ENCODE peak calls at places on chromosomes 3 and 15, in five cellular contexts. One of them, this sample, is unnamed.

GRCh38 chr3:126424039-126424717 is 29.5 kb downstream of the CFAP100 start:
- DNase-seq in esophagus muscularis mucosa: no peak
- DNase-seq in stomach: peak
- DNase-seq in transverse colon: no peak
- DNase-seq in ovary: no peak
- DNase-seq in this sample: peak

GRCh38 chr3:42535981-42536784 is 33.7 kb downstream of the VIPR1 start:
- DNase-seq in stomach: peak
- DNase-seq in esophagus muscularis mucosa: no peak
- DNase-seq in transverse colon: peak
- DNase-seq in ovary: no peak
- DNase-seq in this sample: no peak

GRCh38 chr3:10968390-10968789 is 24.2 kb upstream of the SLC6A1 start:
- DNase-seq in stomach: no peak
- DNase-seq in ovary: no peak
- DNase-seq in esophagus muscularis mucosa: no peak
- DNase-seq in transverse colon: no peak
- DNase-seq in this sample: no peak

GRCh38 chr3:121995190-121996137 is 26.6 kb downstream of the ILDR1 start:
- DNase-seq in stomach: peak
- DNase-seq in transverse colon: peak
- DNase-seq in esophagus muscularis mucosa: no peak
- DNase-seq in ovary: no peak
- DNase-seq in this sample: no peak

GRCh38 chr3:183698318-183698731 is 728 bp downstream of the YEATS2 start:
- DNase-seq in transverse colon: peak
- DNase-seq in stomach: no peak
- DNase-seq in esophagus muscularis mucosa: no peak
- DNase-seq in ovary: peak
- DNase-seq in this sample: peak

GRCh38 chr15:29222129-29222853 is 47.3 kb downstream of the NSMCE3 start:
- DNase-seq in esophagus muscularis mucosa: no peak
- DNase-seq in stomach: no peak
- DNase-seq in ovary: no peak
- DNase-seq in transverse colon: no peak
- DNase-seq in this sample: no peak

GRCh38 chr3:155791190-155791589 is 14.9 kb downstream of the C3orf33 start:
- DNase-seq in ovary: no peak
- DNase-seq in transverse colon: no peak
- DNase-seq in esophagus muscularis mucosa: no peak
- DNase-seq in stomach: no peak
- DNase-seq in this sample: no peak

GRCh38 chr15:99174989-99175388 is 70.1 kb downstream of the SYNM start:
- DNase-seq in transverse colon: no peak
- DNase-seq in stomach: no peak
- DNase-seq in ovary: no peak
- DNase-seq in esophagus muscularis mucosa: no peak
- DNase-seq in this sample: no peak

GRCh38 chr3:29764059-29764458 is 483.2 kb downstream of the RBMS3 start:
- DNase-seq in transverse colon: no peak
- DNase-seq in esophagus muscularis mucosa: no peak
- DNase-seq in ovary: no peak
- DNase-seq in stomach: no peak
- DNase-seq in this sample: no peak

GRCh38 chr15:99423186-99424130 is 142.3 kb upstream of the MEF2A start:
- DNase-seq in ovary: peak
- DNase-seq in transverse colon: no peak
- DNase-seq in esophagus muscularis mucosa: no peak
- DNase-seq in stomach: no peak
- DNase-seq in this sample: peak

GRCh38 chr3:85939026-85939616 is 980.3 kb downstream of the CADM2 start:
- DNase-seq in transverse colon: no peak
- DNase-seq in stomach: no peak
- DNase-seq in esophagus muscularis mucosa: no peak
- DNase-seq in ovary: no peak
- DNase-seq in this sample: no peak

GRCh38 chr3:124760601-124761000 is 30.3 kb downstream of the UMPS start:
- DNase-seq in ovary: no peak
- DNase-seq in esophagus muscularis mucosa: no peak
- DNase-seq in stomach: no peak
- DNase-seq in transverse colon: no peak
- DNase-seq in this sample: no peak

GRCh38 chr15:48823237-48823636 is 12.4 kb upstream of the CEP152 start:
- DNase-seq in esophagus muscularis mucosa: no peak
- DNase-seq in ovary: no peak
- DNase-seq in transverse colon: no peak
- DNase-seq in stomach: no peak
- DNase-seq in this sample: no peak

GRCh38 chr3:89113887-89114840 is 6.7 kb downstream of the EPHA3 start:
- DNase-seq in stomach: peak
- DNase-seq in ovary: peak
- DNase-seq in transverse colon: peak
- DNase-seq in esophagus muscularis mucosa: no peak
- DNase-seq in this sample: peak

GRCh38 chr3:157438371-157438735 is 1.7 kb downstream of the PTX3 start:
- DNase-seq in transverse colon: no peak
- DNase-seq in stomach: no peak
- DNase-seq in esophagus muscularis mucosa: no peak
- DNase-seq in ovary: no peak
- DNase-seq in this sample: no peak

GRCh38 chr3:32897981-32898623 is 53.3 kb upstream of the CCR4 start:
- DNase-seq in transverse colon: no peak
- DNase-seq in esophagus muscularis mucosa: no peak
- DNase-seq in ovary: no peak
- DNase-seq in stomach: no peak
- DNase-seq in this sample: no peak

DNA sequence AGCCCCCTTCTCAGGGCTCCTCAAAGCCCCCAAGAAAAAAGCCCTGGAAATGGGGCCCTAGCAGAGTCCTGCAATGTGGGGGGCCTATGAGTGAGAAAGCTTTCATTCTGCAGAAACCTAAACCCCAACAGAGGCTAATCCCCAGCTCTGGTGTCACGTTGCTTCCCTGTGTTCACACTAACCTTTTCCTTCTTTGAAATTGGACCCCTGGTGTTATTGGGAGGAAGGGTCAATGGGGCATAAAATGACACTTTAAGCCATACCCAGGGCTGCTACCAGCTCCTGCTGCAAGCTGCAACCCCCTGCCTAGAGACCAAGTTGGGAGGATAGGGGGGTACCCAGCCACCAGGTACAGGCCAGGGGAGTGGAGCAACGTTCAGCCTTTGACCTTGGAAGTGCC is 2.1 kb downstream of the CYP1A2 start:
- DNase-seq in transverse colon: no peak
- DNase-seq in esophagus muscularis mucosa: no peak
- DNase-seq in ovary: no peak
- DNase-seq in stomach: no peak
- DNase-seq in this sample: no peak
- TF ChIP-seq EP300 in transverse colon: no peak
- TF ChIP-seq EP300 in esophagus muscularis mucosa: no peak
- TF ChIP-seq EP300 in ovary: no peak
- TF ChIP-seq EP300 in stomach: no peak
- TF ChIP-seq EP300 in this sample: no peak

GRCh38 chr3:191237045-191237882 is 38.2 kb downstream of the OSTN start:
- DNase-seq in esophagus muscularis mucosa: no peak
- DNase-seq in ovary: no peak
- DNase-seq in stomach: no peak
- DNase-seq in transverse colon: no peak
- DNase-seq in this sample: no peak

GRCh38 chr3:191236635-191237034 is 37.6 kb downstream of the OSTN start:
- DNase-seq in transverse colon: no peak
- DNase-seq in ovary: no peak
- DNase-seq in esophagus muscularis mucosa: no peak
- DNase-seq in stomach: no peak
- DNase-seq in this sample: no peak

GRCh38 chr3:191240432-191240831 is 41.4 kb downstream of the OSTN start:
- DNase-seq in transverse colon: no peak
- DNase-seq in esophagus muscularis mucosa: no peak
- DNase-seq in stomach: no peak
- DNase-seq in ovary: no peak
- DNase-seq in this sample: no peak

GRCh38 chr3:191239439-191240035 is 40.5 kb downstream of the OSTN start:
- DNase-seq in ovary: no peak
- DNase-seq in transverse colon: no peak
- DNase-seq in stomach: no peak
- DNase-seq in esophagus muscularis mucosa: no peak
- DNase-seq in this sample: no peak

GRCh38 chr3:191238321-191238817 is 39.3 kb downstream of the OSTN start:
- DNase-seq in transverse colon: no peak
- DNase-seq in stomach: no peak
- DNase-seq in ovary: no peak
- DNase-seq in esophagus muscularis mucosa: no peak
- DNase-seq in this sample: no peak
- H3K4me3 ChIP-seq in transverse colon: no peak
- H3K4me3 ChIP-seq in stomach: no peak
- H3K4me3 ChIP-seq in ovary: no peak
- H3K4me3 ChIP-seq in esophagus muscularis mucosa: no peak
- H3K4me3 ChIP-seq in this sample: no peak

DNA sequence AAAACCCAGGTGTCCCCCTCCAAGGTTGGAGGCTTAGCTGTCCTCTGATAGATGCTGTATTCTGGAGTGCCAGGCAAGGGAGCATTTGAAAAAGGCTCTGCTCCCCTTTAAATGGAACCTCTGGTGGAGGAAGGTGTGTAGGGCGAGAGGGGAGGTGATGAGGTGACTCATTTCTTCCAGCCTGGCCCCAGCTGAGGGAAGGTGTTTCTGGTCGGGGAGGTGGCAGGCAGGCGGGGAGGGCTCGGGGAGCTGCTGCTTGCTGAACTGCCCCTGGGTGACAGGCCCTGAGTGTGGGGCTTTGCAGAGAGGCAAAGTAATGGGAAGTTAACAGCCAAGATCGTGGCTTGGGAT is 18.8 kb downstream of the PSTPIP1 start:
- DNase-seq in transverse colon: peak
- DNase-seq in esophagus muscularis mucosa: no peak
- DNase-seq in ovary: no peak
- DNase-seq in stomach: peak
- DNase-seq in this sample: no peak
- TF ChIP-seq EP300 in transverse colon: no peak
- TF ChIP-seq EP300 in esophagus muscularis mucosa: no peak
- TF ChIP-seq EP300 in ovary: no peak
- TF ChIP-seq EP300 in stomach: no peak
- TF ChIP-seq EP300 in this sample: no peak

GRCh38 chr15:77632760-77633133 is at the start of gene LINGO1:
- DNase-seq in esophagus muscularis mucosa: no peak
- DNase-seq in ovary: peak
- DNase-seq in transverse colon: no peak
- DNase-seq in stomach: no peak
- DNase-seq in this sample: no peak

GRCh38 chr15:77633134-77633912 is 611 bp upstream of the LINGO1 start:
- DNase-seq in ovary: peak
- DNase-seq in stomach: peak
- DNase-seq in transverse colon: peak
- DNase-seq in esophagus muscularis mucosa: peak
- DNase-seq in this sample: peak

GRCh38 chr15:77636209-77636608 is 3.5 kb upstream of the LINGO1 start:
- DNase-seq in stomach: no peak
- DNase-seq in transverse colon: no peak
- DNase-seq in ovary: no peak
- DNase-seq in esophagus muscularis mucosa: no peak
- DNase-seq in this sample: no peak

GRCh38 chr15:77633913-77634265 is 1.2 kb upstream of the LINGO1 start:
- DNase-seq in ovary: no peak
- DNase-seq in transverse colon: no peak
- DNase-seq in stomach: no peak
- DNase-seq in esophagus muscularis mucosa: no peak
- DNase-seq in this sample: no peak

GRCh38 chr15:77634266-77634962 is 1.7 kb upstream of the LINGO1 start:
- DNase-seq in esophagus muscularis mucosa: no peak
- DNase-seq in stomach: peak
- DNase-seq in ovary: peak
- DNase-seq in transverse colon: peak
- DNase-seq in this sample: peak
- H3K4me3 ChIP-seq in esophagus muscularis mucosa: no peak
- H3K4me3 ChIP-seq in stomach: peak
- H3K4me3 ChIP-seq in ovary: no peak
- H3K4me3 ChIP-seq in transverse colon: peak
- H3K4me3 ChIP-seq in this sample: no peak

GRCh38 chr3:72100626-72101187 is 315.8 kb upstream of the PROK2 start:
- DNase-seq in stomach: peak
- DNase-seq in transverse colon: peak
- DNase-seq in ovary: peak
- DNase-seq in esophagus muscularis mucosa: peak
- DNase-seq in this sample: peak
- TF ChIP-seq EP300 in stomach: no peak
- TF ChIP-seq EP300 in transverse colon: no peak
- TF ChIP-seq EP300 in ovary: no peak
- TF ChIP-seq EP300 in esophagus muscularis mucosa: no peak
- TF ChIP-seq EP300 in this sample: no peak

GRCh38 chr15:25852027-25852426 is 11.1 kb downstream of the ATP10A start:
- DNase-seq in ovary: no peak
- DNase-seq in stomach: no peak
- DNase-seq in esophagus muscularis mucosa: no peak
- DNase-seq in transverse colon: no peak
- DNase-seq in this sample: no peak

GRCh38 chr15:25850154-25851111 is 12.7 kb downstream of the ATP10A start:
- DNase-seq in esophagus muscularis mucosa: peak
- DNase-seq in stomach: peak
- DNase-seq in transverse colon: peak
- DNase-seq in ovary: peak
- DNase-seq in this sample: peak

GRCh38 chr15:25848769-25849430 is 14.2 kb downstream of the ATP10A start:
- DNase-seq in ovary: no peak
- DNase-seq in esophagus muscularis mucosa: no peak
- DNase-seq in stomach: no peak
- DNase-seq in transverse colon: no peak
- DNase-seq in this sample: no peak

GRCh38 chr15:25849431-25849921 is 13.7 kb downstream of the ATP10A start:
- DNase-seq in esophagus muscularis mucosa: no peak
- DNase-seq in stomach: no peak
- DNase-seq in transverse colon: no peak
- DNase-seq in ovary: peak
- DNase-seq in this sample: peak

GRCh38 chr15:25852696-25853524 is 10.2 kb downstream of the ATP10A start:
- DNase-seq in ovary: no peak
- DNase-seq in transverse colon: no peak
- DNase-seq in esophagus muscularis mucosa: no peak
- DNase-seq in stomach: no peak
- DNase-seq in this sample: no peak
- H3K4me3 ChIP-seq in ovary: no peak
- H3K4me3 ChIP-seq in transverse colon: no peak
- H3K4me3 ChIP-seq in esophagus muscularis mucosa: no peak
- H3K4me3 ChIP-seq in stomach: no peak
- H3K4me3 ChIP-seq in this sample: no peak

DNA sequence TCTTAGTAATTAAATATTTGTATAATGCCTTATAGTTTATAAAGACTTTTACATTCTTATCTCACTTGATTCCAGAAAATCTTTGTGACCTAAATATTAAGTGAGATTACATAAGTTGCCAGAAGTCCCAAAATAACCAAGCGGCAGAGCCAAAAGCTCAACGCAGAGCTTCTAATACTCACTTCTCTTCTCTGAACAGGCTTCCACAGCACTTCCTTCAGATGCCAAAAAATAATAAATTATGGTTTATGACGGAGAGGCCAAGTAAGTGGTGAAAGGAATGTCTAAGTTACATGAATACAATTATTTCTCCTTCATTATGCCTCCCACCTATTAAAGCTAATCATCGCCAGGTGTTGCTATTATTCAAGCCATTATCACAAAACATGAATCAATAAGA is 110.3 kb downstream of the GBE1 start:
- DNase-seq in transverse colon: no peak
- DNase-seq in ovary: no peak
- DNase-seq in esophagus muscularis mucosa: no peak
- DNase-seq in stomach: no peak
- DNase-seq in this sample: no peak
- TF ChIP-seq EP300 in transverse colon: no peak
- TF ChIP-seq EP300 in ovary: no peak
- TF ChIP-seq EP300 in esophagus muscularis mucosa: no peak
- TF ChIP-seq EP300 in stomach: no peak
- TF ChIP-seq EP300 in this sample: no peak